ENCODE peak calls at places on chromosomes 11 and 22, in five cellular contexts. One of them, this sample, is unnamed.

GRCh38 chr11:36583667-36584066 is 10.6 kb upstream of the IFTAP start:
- DNase-seq in neural crest cell: no peak
- DNase-seq in tibial nerve: no peak
- DNase-seq in EH: no peak
- DNase-seq in HEK293T: no peak
- DNase-seq in this sample: no peak

GRCh38 chr22:27775698-27776409 is 25.7 kb downstream of the MN1 start:
- DNase-seq in EH: no peak
- DNase-seq in tibial nerve: no peak
- DNase-seq in HEK293T: no peak
- DNase-seq in neural crest cell: peak; percentile 50
- DNase-seq in this sample: no peak

GRCh38 chr11:45649544-45650165 is 15.8 kb downstream of the CHST1 start:
- DNase-seq in tibial nerve: no peak
- DNase-seq in EH: no peak
- DNase-seq in HEK293T: no peak
- DNase-seq in neural crest cell: no peak
- DNase-seq in this sample: no peak

GRCh38 chr22:37544955-37545702 is 15.2 kb upstream of the CDC42EP1 start:
- DNase-seq in neural crest cell: peak; percentile 65
- DNase-seq in tibial nerve: peak; percentile 71
- DNase-seq in EH: peak; percentile 79
- DNase-seq in HEK293T: peak; percentile 82
- DNase-seq in this sample: no peak

GRCh38 chr11:102924851-102925380 is 30.6 kb downstream of the MMP13 start:
- DNase-seq in EH: peak; percentile 76
- DNase-seq in neural crest cell: no peak
- DNase-seq in HEK293T: no peak
- DNase-seq in tibial nerve: no peak
- DNase-seq in this sample: no peak

GRCh38 chr22:19891350-19892248 is 36.9 kb upstream of the GNB1L start:
- DNase-seq in EH: peak; percentile 89
- DNase-seq in tibial nerve: no peak
- DNase-seq in neural crest cell: no peak
- DNase-seq in HEK293T: no peak
- DNase-seq in this sample: peak; percentile 54

GRCh38 chr22:24178502-24179440 is 2.5 kb upstream of the SUSD2 start:
- DNase-seq in EH: no peak
- DNase-seq in neural crest cell: no peak
- DNase-seq in HEK293T: peak; percentile 60
- DNase-seq in tibial nerve: no peak
- DNase-seq in this sample: no peak

GRCh38 chr11:122337241-122338176 is 221.5 kb upstream of the BLID start:
- DNase-seq in EH: no peak
- DNase-seq in HEK293T: no peak
- DNase-seq in tibial nerve: no peak
- DNase-seq in neural crest cell: no peak
- DNase-seq in this sample: no peak

GRCh38 chr11:92123540-92123939 is 101.1 kb upstream of the FAT3 start:
- DNase-seq in EH: peak; percentile 86
- DNase-seq in HEK293T: no peak
- DNase-seq in tibial nerve: no peak
- DNase-seq in neural crest cell: no peak
- DNase-seq in this sample: no peak

GRCh38 chr11:84089072-84090057 is 803.2 kb upstream of the CCDC90B start:
- DNase-seq in HEK293T: no peak
- DNase-seq in tibial nerve: no peak
- DNase-seq in EH: no peak
- DNase-seq in neural crest cell: no peak
- DNase-seq in this sample: no peak

GRCh38 chr22:38861927-38862326 is 10.1 kb downstream of the CBX6 start:
- DNase-seq in EH: no peak
- DNase-seq in tibial nerve: no peak
- DNase-seq in HEK293T: no peak
- DNase-seq in neural crest cell: no peak
- DNase-seq in this sample: no peak

This sample was measured in iPS DF 6.9.